ENCODE peak calls at places on chromosomes 11 and 22, in five cellular contexts. One of them, this sample, is unnamed.
A peak's percentile ranks its signal among the peaks of the same experiment; 100 is the strongest.

GRCh38 chr11:57547854-57548377 is 10.5 kb downstream of the SMTNL1 start:
- DNase-seq in aorta: peak; percentile 32
- DNase-seq in lung: no peak
- DNase-seq in body of pancreas: peak; percentile 48
- DNase-seq in adrenal gland: no peak
- DNase-seq in this sample: no peak

GRCh38 chr22:47001288-47001687 is 238.8 kb downstream of the TBC1D22A start:
- DNase-seq in adrenal gland: no peak
- DNase-seq in body of pancreas: no peak
- DNase-seq in lung: no peak
- DNase-seq in aorta: no peak
- DNase-seq in this sample: no peak

GRCh38 chr22:31241200-31241599 is 29.1 kb downstream of the LIMK2 start:
- DNase-seq in lung: no peak
- DNase-seq in aorta: no peak
- DNase-seq in adrenal gland: no peak
- DNase-seq in body of pancreas: no peak
- DNase-seq in this sample: no peak

GRCh38 chr11:35045219-35045819 is 93.7 kb upstream of the CD44 start:
- DNase-seq in body of pancreas: peak; percentile 44
- DNase-seq in aorta: no peak
- DNase-seq in adrenal gland: peak; percentile 57
- DNase-seq in lung: peak; percentile 63
- DNase-seq in this sample: no peak

GRCh38 chr22:39080052-39080762 is 3.1 kb downstream of the APOBEC3G start:
- DNase-seq in aorta: no peak
- DNase-seq in body of pancreas: no peak
- DNase-seq in adrenal gland: no peak
- DNase-seq in lung: no peak
- DNase-seq in this sample: no peak

GRCh38 chr11:36793542-36793926 is 195.5 kb upstream of the RAG2 start:
- DNase-seq in body of pancreas: peak; percentile 5
- DNase-seq in aorta: no peak
- DNase-seq in lung: no peak
- DNase-seq in adrenal gland: no peak
- DNase-seq in this sample: no peak

GRCh38 chr22:45688606-45689080 is 17.0 kb downstream of the ATXN10 start:
- DNase-seq in body of pancreas: peak; percentile 14
- DNase-seq in lung: no peak
- DNase-seq in aorta: no peak
- DNase-seq in adrenal gland: no peak
- DNase-seq in this sample: no peak

GRCh38 chr11:1017269-1018005 is 19.1 kb downstream of the MUC6 start:
- DNase-seq in aorta: peak; percentile 87
- DNase-seq in adrenal gland: peak; percentile 66
- DNase-seq in lung: peak; percentile 41
- DNase-seq in body of pancreas: no peak
- DNase-seq in this sample: no peak

GRCh38 chr11:126148317-126148716 is 63.1 kb downstream of the RPUSD4 start:
- DNase-seq in adrenal gland: no peak
- DNase-seq in lung: no peak
- DNase-seq in aorta: peak; percentile 4
- DNase-seq in body of pancreas: no peak
- DNase-seq in this sample: no peak
- H3K4me1 ChIP-seq in adrenal gland: no peaks in the 10 kb centered on the region
- H3K4me1 ChIP-seq in lung: no peaks in the 10 kb centered on the region
- H3K4me1 ChIP-seq in aorta: no peaks in the 10 kb centered on the region
- H3K4me1 ChIP-seq in body of pancreas: peaks cover 8% of the 10 kb centered on the region
- H3K4me1 ChIP-seq in this sample: peaks cover 9% of the 10 kb centered on the region

GRCh38 chr11:44565008-44565745 is at the start of gene CD82:
- DNase-seq in body of pancreas: peak; percentile 100
- DNase-seq in aorta: peak; percentile 100
- DNase-seq in lung: peak; percentile 100
- DNase-seq in adrenal gland: peak; percentile 100
- DNase-seq in this sample: peak; percentile 88

GRCh38 chr11:44565746-44566558 is 489 bp downstream of the CD82 start:
- DNase-seq in adrenal gland: no peak
- DNase-seq in body of pancreas: peak; percentile 57
- DNase-seq in lung: no peak
- DNase-seq in aorta: peak; percentile 39
- DNase-seq in this sample: no peak

GRCh38 chr11:44567876-44568256 is 2.4 kb downstream of the CD82 start:
- DNase-seq in body of pancreas: no peak
- DNase-seq in aorta: no peak
- DNase-seq in adrenal gland: no peak
- DNase-seq in lung: no peak
- DNase-seq in this sample: no peak

GRCh38 chr11:44566952-44567875 is 1.8 kb downstream of the CD82 start:
- DNase-seq in adrenal gland: no peak
- DNase-seq in body of pancreas: no peak
- DNase-seq in lung: no peak
- DNase-seq in aorta: peak; percentile 41
- DNase-seq in this sample: no peak

DNA sequence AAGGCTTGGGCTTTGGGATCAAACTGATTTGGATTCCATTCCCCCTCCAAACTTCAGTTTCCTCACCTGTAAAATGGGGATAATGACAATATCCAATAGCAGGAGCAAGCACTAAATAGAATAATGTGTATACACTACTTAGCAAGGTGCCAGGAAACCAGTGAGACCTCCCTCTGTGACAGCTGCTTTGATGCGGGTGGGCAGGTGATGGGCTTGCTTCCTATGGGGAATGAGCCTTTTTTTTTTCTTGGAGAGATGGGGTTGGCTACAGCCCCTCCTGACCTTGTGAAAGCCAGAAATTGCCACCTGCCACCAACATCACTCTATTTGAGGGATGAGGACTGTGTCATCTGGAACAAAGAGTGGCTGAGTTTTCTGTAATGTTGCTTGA is 1.1 kb downstream of the CD82 start:
- DNase-seq in lung: no peak
- DNase-seq in body of pancreas: no peak
- DNase-seq in aorta: peak; percentile 6
- DNase-seq in adrenal gland: no peak
- DNase-seq in this sample: no peak
- H3K4me1 ChIP-seq in lung: peaks cover 42% of the 10 kb centered on the region
- H3K4me1 ChIP-seq in body of pancreas: peaks cover 44% of the 10 kb centered on the region
- H3K4me1 ChIP-seq in aorta: no peaks in the 10 kb centered on the region
- H3K4me1 ChIP-seq in adrenal gland: peaks cover 36% of the 10 kb centered on the region
- H3K4me1 ChIP-seq in this sample: peaks cover 6% of the 10 kb centered on the region

DNA sequence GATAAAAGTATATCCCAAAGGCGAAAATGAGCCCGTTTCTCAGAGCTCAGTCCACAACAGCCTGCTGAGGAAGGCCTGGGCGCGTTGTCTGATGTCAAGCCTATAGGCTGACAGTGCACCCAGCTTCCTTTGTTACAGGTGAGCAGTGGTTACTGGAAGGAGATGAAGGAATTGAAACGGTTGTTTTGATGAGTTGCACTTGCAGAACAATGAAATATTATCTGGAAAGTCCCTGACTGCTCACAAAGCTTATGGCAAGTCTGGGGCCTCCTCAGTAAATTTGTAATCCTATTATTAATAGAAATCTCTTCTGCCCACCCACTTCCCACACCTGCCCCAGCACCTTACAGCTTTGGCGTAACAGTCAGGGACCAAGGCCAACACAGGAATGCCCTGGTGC is 77.8 kb downstream of the C11orf91 start:
- DNase-seq in aorta: no peak
- DNase-seq in lung: no peak
- DNase-seq in body of pancreas: no peak
- DNase-seq in adrenal gland: no peak
- DNase-seq in this sample: no peak
- H3K4me1 ChIP-seq in aorta: no peaks in the 10 kb centered on the region
- H3K4me1 ChIP-seq in lung: no peaks in the 10 kb centered on the region
- H3K4me1 ChIP-seq in body of pancreas: peaks cover 8% of the 10 kb centered on the region
- H3K4me1 ChIP-seq in adrenal gland: no peaks in the 10 kb centered on the region
- H3K4me1 ChIP-seq in this sample: no peaks in the 10 kb centered on the region

DNA sequence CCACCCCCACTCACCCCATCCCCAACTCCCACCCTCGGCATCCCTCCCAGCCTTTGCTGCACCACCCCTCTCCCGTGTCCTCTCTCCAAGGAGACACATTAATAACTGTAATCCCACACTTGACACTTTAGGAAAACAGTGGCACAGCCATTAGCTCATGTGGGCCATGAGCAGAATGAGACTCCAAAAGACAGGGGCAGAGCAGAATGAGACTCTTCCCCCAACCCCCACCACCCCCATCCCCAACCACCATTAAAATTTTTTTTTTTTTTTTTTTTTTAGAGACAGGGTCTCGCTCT is 6.2 kb upstream of the SLCO2B1 start:
- DNase-seq in adrenal gland: no peak
- DNase-seq in aorta: no peak
- DNase-seq in lung: no peak
- DNase-seq in body of pancreas: no peak
- DNase-seq in this sample: no peak
- H3K4me1 ChIP-seq in adrenal gland: peaks cover 32% of the 10 kb centered on the region
- H3K4me1 ChIP-seq in aorta: no peaks in the 10 kb centered on the region
- H3K4me1 ChIP-seq in lung: peaks cover 14% of the 10 kb centered on the region
- H3K4me1 ChIP-seq in body of pancreas: peaks cover 6% of the 10 kb centered on the region
- H3K4me1 ChIP-seq in this sample: no peaks in the 10 kb centered on the region

GRCh38 chr11:100835854-100836253 is 148.8 kb downstream of the ARHGAP42 start:
- DNase-seq in body of pancreas: no peak
- DNase-seq in lung: no peak
- DNase-seq in adrenal gland: no peak
- DNase-seq in aorta: no peak
- DNase-seq in this sample: no peak
- H3K4me1 ChIP-seq in body of pancreas: no peaks in the 10 kb centered on the region
- H3K4me1 ChIP-seq in lung: peaks cover 2% of the 10 kb centered on the region
- H3K4me1 ChIP-seq in adrenal gland: no peaks in the 10 kb centered on the region
- H3K4me1 ChIP-seq in aorta: no peaks in the 10 kb centered on the region
- H3K4me1 ChIP-seq in this sample: peaks cover 1% of the 10 kb centered on the region

GRCh38 chr11:111372538-111372937 is 6.5 kb downstream of the POU2AF1 start:
- DNase-seq in body of pancreas: no peak
- DNase-seq in aorta: no peak
- DNase-seq in lung: no peak
- DNase-seq in adrenal gland: no peak
- DNase-seq in this sample: no peak

GRCh38 chr11:111370270-111370901 is 8.7 kb downstream of the POU2AF1 start:
- DNase-seq in lung: no peak
- DNase-seq in aorta: no peak
- DNase-seq in body of pancreas: no peak
- DNase-seq in adrenal gland: no peak
- DNase-seq in this sample: no peak

GRCh38 chr11:111368285-111368560 is 10.9 kb downstream of the POU2AF1 start:
- DNase-seq in adrenal gland: no peak
- DNase-seq in body of pancreas: no peak
- DNase-seq in lung: no peak
- DNase-seq in aorta: no peak
- DNase-seq in this sample: no peak

GRCh38 chr11:111373590-111373989 is 5.5 kb downstream of the POU2AF1 start:
- DNase-seq in lung: no peak
- DNase-seq in body of pancreas: no peak
- DNase-seq in adrenal gland: no peak
- DNase-seq in aorta: no peak
- DNase-seq in this sample: no peak

GRCh38 chr11:111370902-111371578 is 8.0 kb downstream of the POU2AF1 start:
- DNase-seq in aorta: no peak
- DNase-seq in body of pancreas: peak; percentile 35
- DNase-seq in adrenal gland: no peak
- DNase-seq in lung: no peak
- DNase-seq in this sample: no peak
- H3K4me1 ChIP-seq in aorta: no peaks in the 10 kb centered on the region
- H3K4me1 ChIP-seq in body of pancreas: peaks cover 49% of the 10 kb centered on the region
- H3K4me1 ChIP-seq in adrenal gland: no peaks in the 10 kb centered on the region
- H3K4me1 ChIP-seq in lung: peaks cover 3% of the 10 kb centered on the region
- H3K4me1 ChIP-seq in this sample: no peaks in the 10 kb centered on the region

GRCh38 chr11:9211322-9211721 is 53.8 kb downstream of the DENND5A start:
- DNase-seq in lung: no peak
- DNase-seq in body of pancreas: no peak
- DNase-seq in aorta: no peak
- DNase-seq in adrenal gland: no peak
- DNase-seq in this sample: no peak
- H3K4me1 ChIP-seq in lung: peaks cover 6% of the 10 kb centered on the region
- H3K4me1 ChIP-seq in body of pancreas: no peaks in the 10 kb centered on the region
- H3K4me1 ChIP-seq in aorta: peaks cover 7% of the 10 kb centered on the region
- H3K4me1 ChIP-seq in adrenal gland: peaks cover 19% of the 10 kb centered on the region
- H3K4me1 ChIP-seq in this sample: peaks cover 2% of the 10 kb centered on the region